ENCODE peak calls at places on chromosomes 12 and 14, in six cellular contexts. S is memory B cell, W is IMR-90, X is fibroblast of the aortic adventitia, E is keratinocyte, H is lower lobe of right lung. J is an unnamed sample.

GRCh38 chr12:123763093-123763492 is 992 bp downstream of the DNAH10 start:
- DNase-seq in S (no peak), W (no peak), X (no peak), E (no peak), H (no peak), J (no peak)

GRCh38 chr14:105146976-105147700 is 21.4 kb downstream of the JAG2 start:
- DNase-seq in S (no peak), W (no peak), X (no peak), E (no peak), H (peak), J (no peak)

GRCh38 chr14:105486974-105487448 is 325 bp downstream of the CRIP1 start:
- DNase-seq in S (peak), W (no peak), X (no peak), E (no peak), H (peak), J (no peak)

GRCh38 chr12:53561590-53561953 is 54.3 kb upstream of the NPFF start:
- DNase-seq in S (no peak), W (peak), X (peak), E (no peak), H (no peak), J (peak)

GRCh38 chr12:55741978-55742377 is 944 bp upstream of the GDF11 start:
- DNase-seq in S (no peak), W (no peak), X (no peak), E (no peak), H (no peak), J (no peak)

GRCh38 chr12:9040484-9041186 is 51.3 kb downstream of the KLRG1 start:
- DNase-seq in S (no peak), W (no peak), X (no peak), E (no peak), H (no peak), J (no peak)

GRCh38 chr14:64910847-64911495 is 3.3 kb upstream of the CHURC1 start:
- DNase-seq in S (no peak), W (peak), X (peak), E (no peak), H (no peak), J (no peak)

GRCh38 chr12:70386771-70387170 is 20.7 kb downstream of the KCNMB4 start:
- DNase-seq in S (no peak), W (no peak), X (no peak), E (no peak), H (no peak), J (no peak)

GRCh38 chr12:111435661-111436201 is 30.0 kb downstream of the SH2B3 start:
- DNase-seq in S (no peak), W (no peak), X (no peak), E (no peak), H (no peak), J (no peak)

GRCh38 chr12:115709410-115710065 is 568.0 kb downstream of the MED13L start:
- DNase-seq in S (no peak), W (no peak), X (peak), E (no peak), H (no peak), J (no peak)

GRCh38 chr12:126588586-126589249 is 1523.5 kb downstream of the AACS start:
- DNase-seq in S (no peak), W (no peak), X (peak), E (no peak), H (no peak), J (no peak)

GRCh38 chr12:2291182-2291832 is 238.5 kb downstream of the CACNA1C start:
- DNase-seq in S (peak), W (no peak), X (no peak), E (no peak), H (no peak), J (no peak)

GRCh38 chr12:57729321-57729844 is 9.2 kb downstream of the AGAP2 start:
- DNase-seq in S (no peak), W (no peak), X (no peak), E (no peak), H (no peak), J (no peak)

GRCh38 chr14:99884834-99885648 is 91.8 kb downstream of the EML1 start:
- DNase-seq in S (peak), W (peak), X (peak), E (peak), H (no peak), J (no peak)

GRCh38 chr12:29640589-29641345 is 143.0 kb downstream of the TMTC1 start:
- DNase-seq in S (no peak), W (peak), X (peak), E (no peak), H (no peak), J (no peak)

GRCh38 chr14:20305265-20306078 is at the start of gene TTC5:
- DNase-seq in S (peak), W (peak), X (peak), E (no peak), H (peak), J (peak)

GRCh38 chr14:96089401-96089800 is 50.2 kb downstream of the C14orf132 start:
- DNase-seq in S (no peak), W (no peak), X (no peak), E (no peak), H (no peak), J (no peak)

GRCh38 chr14:103558071-103558882 is 4.2 kb downstream of the BAG5 start:
- DNase-seq in S (no peak), W (peak), X (peak), E (no peak), H (peak), J (peak)

GRCh38 chr14:62206456-62206855 is 444.2 kb downstream of the SNAPC1 start:
- DNase-seq in S (no peak), W (peak), X (peak), E (no peak), H (no peak), J (no peak)

GRCh38 chr12:131095826-131096680 is 142.3 kb downstream of the ADGRD1 start:
- DNase-seq in S (no peak), W (no peak), X (no peak), E (no peak), H (peak), J (no peak)

GRCh38 chr12:92573104-92573503 is 129.7 kb upstream of the PLEKHG7 start:
- DNase-seq in S (no peak), W (no peak), X (no peak), E (no peak), H (no peak), J (no peak)

GRCh38 chr12:47773858-47774580 is 981 bp downstream of the SLC48A1 start:
- DNase-seq in S (no peak), W (no peak), X (no peak), E (no peak), H (peak), J (no peak)

GRCh38 chr14:76261371-76261811 is 109.7 kb downstream of the GPATCH2L start:
- DNase-seq in S (no peak), W (peak), X (peak), E (no peak), H (no peak), J (no peak)

GRCh38 chr14:67514650-67515385 is 18.3 kb upstream of the PLEKHH1 start:
- DNase-seq in S (peak), W (peak), X (peak), E (no peak), H (peak), J (no peak)

GRCh38 chr14:90536511-90537191 is 139.8 kb downstream of the CALM1 start:
- DNase-seq in S (no peak), W (no peak), X (no peak), E (no peak), H (peak), J (no peak)

GRCh38 chr14:61420326-61420725 is 98.9 kb downstream of the PRKCH start:
- DNase-seq in S (no peak), W (peak), X (no peak), E (peak), H (no peak), J (peak)

GRCh38 chr14:99164712-99165111 is 107.3 kb downstream of the BCL11B start:
- DNase-seq in S (no peak), W (no peak), X (no peak), E (no peak), H (no peak), J (no peak)

GRCh38 chr12:117227000-117227653 is 36.9 kb upstream of the FBXO21 start:
- DNase-seq in S (no peak), W (no peak), X (no peak), E (no peak), H (no peak), J (no peak)

GRCh38 chr14:104827173-104828055 is 26.5 kb downstream of the ZBTB42 start:
- DNase-seq in S (peak), W (peak), X (peak), E (no peak), H (peak), J (no peak)

GRCh38 chr14:54818201-54819133 is 84.2 kb downstream of the GCH1 start:
- DNase-seq in S (no peak), W (peak), X (peak), E (no peak), H (no peak), J (no peak)

GRCh38 chr14:36217732-36218131 is 41.2 kb upstream of the PTCSC3 start:
- DNase-seq in S (no peak), W (no peak), X (no peak), E (no peak), H (peak), J (peak)

GRCh38 chr12:130633771-130634170 is 82.3 kb downstream of the RIMBP2 start:
- DNase-seq in S (no peak), W (no peak), X (no peak), E (no peak), H (no peak), J (no peak)

GRCh38 chr12:21613931-21614330 is 9.3 kb upstream of the GYS2 start:
- DNase-seq in S (no peak), W (no peak), X (no peak), E (no peak), H (no peak), J (no peak)

J was measured in epithelial cell of prostate.